ENCODE peak calls at places on chromosomes 6 and 20, in four cellular contexts. S is HEK293T, G is K562, H is GM12878. J is an unnamed sample.

GRCh38 chr20:18187020-18187419 is 49.4 kb downstream of the KAT14 start:
- DNase-seq in S (no peak), G (no peak), H (no peak), J (no peak)

GRCh38 chr6:138593100-138593877 is 94.0 kb upstream of the NHSL1 start:
- DNase-seq in S (peak; percentile 31), G (no peak), H (peak; percentile 86), J (peak; percentile 92)

GRCh38 chr6:151425561-151425960 is 26.4 kb downstream of the RMND1 start:
- DNase-seq in S (no peak), G (no peak), H (no peak), J (no peak)

GRCh38 chr6:132934496-132934895 is 120.1 kb downstream of the RPS12 start:
- DNase-seq in S (no peak), G (no peak), H (no peak), J (no peak)

GRCh38 chr20:21767739-21768223 is 62.3 kb downstream of the PAX1 start:
- DNase-seq in S (peak; percentile 75), G (peak; percentile 30), H (no peak), J (peak; percentile 86)

GRCh38 chr6:107543088-107543487 is 53.2 kb downstream of the SOBP start:
- DNase-seq in S (no peak), G (no peak), H (no peak), J (no peak)

GRCh38 chr6:68738039-68738438 is 103.0 kb downstream of the ADGRB3 start:
- DNase-seq in S (no peak), G (peak; percentile 23), H (no peak), J (no peak)

GRCh38 chr20:35008411-35009342 is 53.0 kb downstream of the MYH7B start:
- DNase-seq in S (no peak), G (no peak), H (no peak), J (no peak)

GRCh38 chr6:26556263-26557070 is 18.3 kb downstream of the HMGN4 start:
- DNase-seq in S (no peak), G (peak; percentile 85), H (no peak), J (peak; percentile 93)

GRCh38 chr6:152135755-152136448 is 328.4 kb downstream of the ESR1 start:
- DNase-seq in S (no peak), G (no peak), H (no peak), J (peak; percentile 92)

GRCh38 chr6:144953552-144954240 is 668.6 kb downstream of the UTRN start:
- DNase-seq in S (no peak), G (no peak), H (no peak), J (no peak)

GRCh38 chr6:36597775-36598174 is 3.6 kb downstream of the SRSF3 start:
- DNase-seq in S (no peak), G (no peak), H (no peak), J (no peak)

GRCh38 chr6:125310994-125311649 is 9.4 kb upstream of the HDDC2 start:
- DNase-seq in S (peak; percentile 65), G (peak; percentile 47), H (no peak), J (peak; percentile 68)

GRCh38 chr6:29976588-29977424 is 34.5 kb downstream of the HLA-A start:
- DNase-seq in S (peak; percentile 62), G (peak; percentile 73), H (peak; percentile 13), J (peak; percentile 77)

GRCh38 chr6:24859608-24860007 is 60.9 kb upstream of the ARMH2 start:
- DNase-seq in S (no peak), G (no peak), H (no peak), J (no peak)

GRCh38 chr6:24911983-24912382 is 23.8 kb downstream of the RIPOR2 start:
- DNase-seq in S (no peak), G (no peak), H (no peak), J (no peak)

GRCh38 chr20:63377256-63378114 is 16.3 kb upstream of the CHRNA4 start:
- DNase-seq in S (peak; percentile 36), G (no peak), H (no peak), J (peak; percentile 65)

GRCh38 chr6:139250296-139251274 is 41.2 kb downstream of the TXLNB start:
- DNase-seq in S (peak; percentile 88), G (peak; percentile 62), H (no peak), J (peak; percentile 58)

GRCh38 chr6:39451831-39452230 is 129.3 kb upstream of the KCNK16 start:
- DNase-seq in S (no peak), G (peak; percentile 32), H (no peak), J (no peak)

GRCh38 chr6:113433506-113433991 is 423.6 kb upstream of the MARCKS start:
- DNase-seq in S (no peak), G (no peak), H (no peak), J (peak; percentile 34)

GRCh38 chr6:144008501-144009245 is 614 bp upstream of the PLAGL1 start:
- DNase-seq in S (no peak), G (no peak), H (no peak), J (no peak)

GRCh38 chr6:169866140-169866534 is 114.7 kb downstream of the ERMARD start:
- DNase-seq in S (no peak), G (no peak), H (no peak), J (no peak)

GRCh38 chr6:75024796-75025195 is 181.1 kb downstream of the COL12A1 start:
- DNase-seq in S (no peak), G (no peak), H (no peak), J (no peak)

GRCh38 chr6:6466967-6467761 is 121.4 kb upstream of the LY86 start:
- DNase-seq in S (no peak), G (no peak), H (no peak), J (no peak)

GRCh38 chr6:166939276-166939816 is 17.0 kb downstream of the RNASET2 start:
- DNase-seq in S (no peak), G (no peak), H (no peak), J (no peak)

GRCh38 chr6:161194374-161194773 is 79.5 kb downstream of the AGPAT4 start:
- DNase-seq in S (no peak), G (no peak), H (no peak), J (no peak)

GRCh38 chr6:47672816-47673215 is 25.6 kb upstream of the ADGRF4 start:
- DNase-seq in S (no peak), G (no peak), H (no peak), J (no peak)

GRCh38 chr6:75437451-75438185 is 56.0 kb downstream of the FILIP1 start:
- DNase-seq in S (no peak), G (no peak), H (no peak), J (no peak)

GRCh38 chr6:165937564-165938358 is 229.9 kb downstream of the TBXT start:
- DNase-seq in S (no peak), G (no peak), H (no peak), J (no peak)

GRCh38 chr6:1915226-1915625 is 305.5 kb downstream of the FOXC1 start:
- DNase-seq in S (no peak), G (no peak), H (no peak), J (no peak)

DNA sequence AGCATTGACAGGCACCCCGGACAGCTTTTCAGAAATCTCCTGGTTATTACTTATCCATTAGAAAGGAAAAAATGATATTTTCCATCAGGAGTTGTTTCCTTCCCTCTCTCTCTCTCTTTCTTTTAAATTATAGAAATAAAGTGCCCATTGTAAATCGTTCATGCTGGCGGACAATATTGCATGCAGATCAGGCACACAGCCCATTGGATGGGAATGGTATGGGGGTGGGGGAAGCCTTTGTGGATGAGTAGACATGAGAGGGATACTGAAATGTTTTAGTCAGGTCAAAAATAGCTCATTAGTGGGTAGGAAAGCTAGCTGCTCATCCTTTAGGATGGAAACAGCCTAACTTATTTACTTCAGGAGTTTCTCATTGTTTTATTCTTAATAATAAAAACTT is 764.9 kb upstream of the MMS22L start:
- DNase-seq in S (no peak), G (no peak), H (no peak), J (no peak)
- TF ChIP-seq BHLHE40 in S (no peak), G (no peak), H (no peak), J (no peak)

GRCh38 chr20:328596-329324 is 3.4 kb downstream of the SOX12 start:
- DNase-seq in S (no peak), G (no peak), H (no peak), J (no peak)

GRCh38 chr20:325889-326644 is 715 bp downstream of the SOX12 start:
- DNase-seq in S (peak; percentile 43), G (peak; percentile 48), H (no peak), J (peak; percentile 63)

GRCh38 chr20:326645-327031 is 1.3 kb downstream of the SOX12 start:
- DNase-seq in S (no peak), G (no peak), H (no peak), J (no peak)

GRCh38 chr20:327946-328563 is 2.7 kb downstream of the SOX12 start:
- DNase-seq in S (no peak), G (no peak), H (no peak), J (no peak)

GRCh38 chr20:327041-327945 is 1.9 kb downstream of the SOX12 start:
- DNase-seq in S (peak; percentile 83), G (peak; percentile 93), H (peak; percentile 68), J (peak; percentile 95)
- TF ChIP-seq TARDBP in S (no peak), G (no peak), H (no peak), J (peak; percentile 77)

GRCh38 chr6:15953152-15953880 is 175.6 kb upstream of the MYLIP start:
- DNase-seq in S (no peak), G (no peak), H (no peak), J (no peak)
- TF ChIP-seq FOXM1 in S (no peak), G (no peak), H (no peak), J (no peak)

GRCh38 chr6:7692453-7692784 is 33.5 kb upstream of the BMP6 start:
- DNase-seq in S (no peak), G (no peak), H (no peak), J (no peak)

GRCh38 chr6:7691021-7691420 is 34.9 kb upstream of the BMP6 start:
- DNase-seq in S (no peak), G (no peak), H (no peak), J (no peak)

GRCh38 chr6:7691675-7692452 is 34.0 kb upstream of the BMP6 start:
- DNase-seq in S (no peak), G (peak; percentile 74), H (no peak), J (peak; percentile 78)

GRCh38 chr6:7696061-7696460 is 29.8 kb upstream of the BMP6 start:
- DNase-seq in S (no peak), G (no peak), H (no peak), J (no peak)

DNA sequence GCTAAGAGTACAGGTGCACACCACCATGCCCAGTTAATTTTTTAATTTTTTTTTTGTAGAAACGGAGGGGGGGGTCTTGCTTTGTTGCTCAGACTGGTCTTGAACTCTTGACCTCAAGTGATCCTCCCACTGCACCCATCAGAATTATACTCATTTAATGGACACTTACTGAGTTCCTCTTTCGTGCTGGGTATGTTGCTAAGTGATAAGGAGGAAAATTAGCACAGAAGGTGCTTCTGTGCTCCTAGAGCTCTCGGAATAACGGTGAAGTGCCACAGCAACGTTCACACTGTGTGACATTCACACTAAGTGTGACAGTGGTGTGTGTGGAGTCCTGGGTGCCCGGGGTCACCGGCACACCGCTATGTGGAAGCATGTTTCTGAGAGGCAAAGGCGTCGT is 32.1 kb upstream of the BMP6 start:
- DNase-seq in S (no peak), G (no peak), H (no peak), J (no peak)
- TF ChIP-seq BHLHE40 in S (no peak), G (no peak), H (no peak), J (no peak)

DNA sequence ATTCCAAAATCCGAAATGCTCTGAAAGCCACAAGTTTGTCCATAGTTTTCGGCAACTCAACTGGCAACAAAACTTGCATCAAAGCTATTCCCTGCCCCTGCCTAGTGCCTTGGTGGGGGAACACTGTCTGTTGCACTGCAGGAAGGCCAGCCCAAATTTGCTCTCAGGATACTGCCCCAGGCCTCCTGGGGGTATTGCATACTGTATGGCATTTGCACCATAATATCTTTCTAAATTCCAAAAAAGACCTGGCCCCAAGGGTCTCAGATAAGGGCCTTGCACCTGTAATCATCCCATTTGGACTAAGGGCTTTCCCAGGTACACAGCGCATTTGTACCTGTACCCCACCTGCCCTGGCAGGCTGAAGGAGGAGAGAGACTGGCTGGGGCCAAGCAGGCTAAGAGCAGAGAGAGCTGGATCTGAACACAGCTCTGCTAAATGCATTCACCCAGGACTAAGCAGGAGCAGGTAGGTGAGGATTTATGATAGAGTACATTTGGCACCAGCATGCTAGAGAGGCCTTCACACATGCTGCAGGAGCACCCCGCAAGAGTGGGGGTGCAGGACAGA is 4.0 kb upstream of the GRM4 start:
- DNase-seq in S (no peak), G (no peak), H (no peak), J (no peak)
- TF ChIP-seq TARDBP in S (no peak), G (no peak), H (no peak), J (no peak)